ENCODE peak calls at places on chromosomes 2 and 18, in four cellular contexts. E is stimulated activated CD4-positive, alpha-beta T cell treated with anti-CD3 and anti-CD28 coated beads, Interleukin-4, amount 100 ng/mL, for 4 hours; B is NCI-H2029 treated with DMSO at 0.1 percent for 48 hours; Y is D341Med. Q is an unnamed sample.
A peak's percentile ranks its signal among the peaks of the same experiment; 100 is the strongest.

GRCh38 chr18:56869189-56869777 is 218.1 kb downstream of the WDR7 start:
- DNase-seq in E (no peak), B (peak; percentile 16), Y (peak; percentile 61), Q (peak; percentile 50)

GRCh38 chr18:51563401-51563800 is 365.9 kb upstream of the MEX3C start:
- DNase-seq in E (no peak), B (no peak), Y (no peak), Q (no peak)

GRCh38 chr2:100944617-100945432 is 57.3 kb upstream of the RPL31 start:
- DNase-seq in E (no peak), B (no peak), Y (no peak), Q (no peak)

GRCh38 chr2:191386938-191387536 is 141.8 kb downstream of the MYO1B start:
- DNase-seq in E (no peak), B (no peak), Y (no peak), Q (no peak)

GRCh38 chr2:96537066-96537733 is 648 bp downstream of the ARID5A start:
- DNase-seq in E (peak; percentile 79), B (no peak), Y (peak; percentile 51), Q (no peak)

GRCh38 chr2:86015006-86015405 is 90.7 kb downstream of the POLR1A start:
- DNase-seq in E (no peak), B (no peak), Y (no peak), Q (no peak)

GRCh38 chr2:44949329-44950151 is 8.0 kb downstream of the SIX3 start:
- DNase-seq in E (no peak), B (no peak), Y (no peak), Q (no peak)

GRCh38 chr2:172427990-172428840 is 829 bp downstream of the ITGA6 start:
- DNase-seq in E (peak; percentile 69), B (no peak), Y (peak; percentile 63), Q (no peak)

Q was measured in LNCaP clone FGC.